ENCODE peak calls at places on chromosomes 1 and 21, in four cellular contexts. G is prostate gland, C is aorta, J is lower lobe of right lung. I is an unnamed sample. For H3K4me1, the result is how much of the 10 kb centered on the place peaks cover.

GRCh38 chr1:219121634-219122033 is 52.0 kb upstream of the LYPLAL1 start:
- DNase-seq in G (no peak), C (no peak), J (no peak), I (no peak)

GRCh38 chr1:923131-923990 is at the start of gene SAMD11:
- DNase-seq in G (peak), C (peak), J (peak), I (peak)

GRCh38 chr21:42165901-42166300 is 53.0 kb upstream of the ABCG1 start:
- DNase-seq in G (no peak), C (no peak), J (no peak), I (no peak)

GRCh38 chr1:151839457-151840409 is at the start of gene C2CD4D:
- DNase-seq in G (peak), C (peak), J (peak), I (peak)

GRCh38 chr1:160795951-160796383 is at the start of gene LY9:
- DNase-seq in G (no peak), C (peak), J (no peak), I (no peak)

GRCh38 chr1:25729774-25730173 is 70.2 kb upstream of the SELENON start:
- DNase-seq in G (no peak), C (peak), J (no peak), I (no peak)

GRCh38 chr1:82377201-82377884 is 576.6 kb downstream of the ADGRL2 start:
- DNase-seq in G (no peak), C (no peak), J (no peak), I (no peak)

GRCh38 chr1:111505641-111506119 is 2.2 kb upstream of the ADORA3 start:
- DNase-seq in G (no peak), C (peak), J (no peak), I (peak)

GRCh38 chr1:65119951-65120350 is 28.1 kb upstream of the AK4 start:
- DNase-seq in G (no peak), C (no peak), J (no peak), I (no peak)

GRCh38 chr1:44826375-44827196 is 16.5 kb downstream of the PTCH2 start:
- DNase-seq in G (no peak), C (peak), J (peak), I (peak)

GRCh38 chr1:206050655-206051235 is 2.2 kb upstream of the RHEX start:
- DNase-seq in G (no peak), C (peak), J (no peak), I (no peak)

GRCh38 chr1:31828341-31828740 is 12.5 kb upstream of the SPOCD1 start:
- DNase-seq in G (no peak), C (no peak), J (no peak), I (no peak)

GRCh38 chr1:56548566-56548965 is 30.8 kb downstream of the PLPP3 start:
- DNase-seq in G (no peak), C (no peak), J (no peak), I (no peak)

GRCh38 chr1:15680131-15680530 is 4.0 kb upstream of the PLEKHM2 start:
- DNase-seq in G (no peak), C (no peak), J (no peak), I (no peak)

GRCh38 chr1:58011978-58012377 is 534.5 kb downstream of the OMA1 start:
- DNase-seq in G (no peak), C (no peak), J (no peak), I (no peak)

GRCh38 chr21:31557421-31557955 is 102.0 kb upstream of the SOD1 start:
- DNase-seq in G (no peak), C (no peak), J (no peak), I (no peak)

GRCh38 chr1:233172201-233172600 is 123.3 kb downstream of the PCNX2 start:
- DNase-seq in G (peak), C (no peak), J (no peak), I (no peak)

GRCh38 chr1:31259746-31260145 is 20.1 kb upstream of the NKAIN1 start:
- DNase-seq in G (no peak), C (no peak), J (no peak), I (no peak)

GRCh38 chr1:176141449-176141848 is 65.6 kb downstream of the COP1 start:
- DNase-seq in G (no peak), C (no peak), J (no peak), I (no peak)

GRCh38 chr1:235021321-235021720 is 107.3 kb downstream of the TOMM20 start:
- DNase-seq in G (no peak), C (no peak), J (no peak), I (peak)

GRCh38 chr1:109509176-109510134 is at the start of gene AMIGO1:
- DNase-seq in G (peak), C (peak), J (peak), I (no peak)

GRCh38 chr1:71788113-71788512 is 494.2 kb downstream of the NEGR1 start:
- DNase-seq in G (no peak), C (no peak), J (no peak), I (no peak)

GRCh38 chr21:44871576-44872265 is 1.8 kb downstream of the PTTG1IP start:
- DNase-seq in G (peak), C (peak), J (no peak), I (peak)

GRCh38 chr1:178612261-178612660 is 99.4 kb downstream of the TEX35 start:
- DNase-seq in G (no peak), C (no peak), J (no peak), I (no peak)

GRCh38 chr1:61746768-61747167 is 4.5 kb downstream of the PATJ start:
- DNase-seq in G (no peak), C (no peak), J (no peak), I (no peak)

GRCh38 chr1:89112871-89113613 is 12.9 kb downstream of the GBP2 start:
- DNase-seq in G (no peak), C (no peak), J (no peak), I (no peak)

GRCh38 chr1:35111106-35111505 is 31.9 kb downstream of the ZMYM1 start:
- DNase-seq in G (no peak), C (no peak), J (no peak), I (no peak)

GRCh38 chr1:87178451-87178850 is 150.2 kb upstream of the LMO4 start:
- DNase-seq in G (no peak), C (no peak), J (no peak), I (no peak)

GRCh38 chr1:7615138-7615537 is 156.0 kb upstream of the VAMP3 start:
- DNase-seq in G (no peak), C (peak), J (no peak), I (peak)

GRCh38 chr1:3652538-3653285 is 396 bp downstream of the TP73 start:
- DNase-seq in G (no peak), C (peak), J (no peak), I (no peak)

GRCh38 chr1:75672528-75673393 is 51.7 kb upstream of the ACADM start:
- DNase-seq in G (no peak), C (no peak), J (no peak), I (no peak)

DNA sequence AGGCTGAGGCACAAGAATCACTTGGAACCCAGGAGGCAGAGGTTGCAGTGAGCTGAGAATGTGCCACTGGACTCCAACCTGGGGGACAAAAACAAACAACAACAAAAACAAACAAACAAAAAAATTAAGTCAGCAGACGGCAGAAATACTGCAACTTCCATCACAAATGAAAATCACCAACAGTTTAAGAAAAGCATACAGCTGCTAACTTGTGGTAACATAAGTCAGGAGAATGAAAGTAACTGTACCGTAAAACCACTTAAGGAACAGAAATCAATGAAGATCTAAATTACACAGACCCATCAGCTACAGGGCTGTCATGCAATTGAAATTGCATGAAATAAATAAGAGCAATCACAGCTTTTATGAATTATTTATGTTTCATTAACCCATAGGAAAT is 25.0 kb downstream of the MCOLN2 start:
- DNase-seq in G (no peak), C (no peak), J (no peak), I (no peak)
- H3K4me1 ChIP-seq in G (under half), C (under half), J (under half), I (under half)

GRCh38 chr1:204695692-204696091 is 10.2 kb upstream of the LRRN2 start:
- DNase-seq in G (no peak), C (no peak), J (no peak), I (no peak)

GRCh38 chr1:204697893-204698292 is 12.4 kb upstream of the LRRN2 start:
- DNase-seq in G (peak), C (no peak), J (no peak), I (no peak)

GRCh38 chr1:204694145-204694544 is 8.6 kb upstream of the LRRN2 start:
- DNase-seq in G (no peak), C (no peak), J (no peak), I (peak)

GRCh38 chr1:204692852-204693356 is 7.4 kb upstream of the LRRN2 start:
- DNase-seq in G (no peak), C (no peak), J (no peak), I (no peak)

DNA sequence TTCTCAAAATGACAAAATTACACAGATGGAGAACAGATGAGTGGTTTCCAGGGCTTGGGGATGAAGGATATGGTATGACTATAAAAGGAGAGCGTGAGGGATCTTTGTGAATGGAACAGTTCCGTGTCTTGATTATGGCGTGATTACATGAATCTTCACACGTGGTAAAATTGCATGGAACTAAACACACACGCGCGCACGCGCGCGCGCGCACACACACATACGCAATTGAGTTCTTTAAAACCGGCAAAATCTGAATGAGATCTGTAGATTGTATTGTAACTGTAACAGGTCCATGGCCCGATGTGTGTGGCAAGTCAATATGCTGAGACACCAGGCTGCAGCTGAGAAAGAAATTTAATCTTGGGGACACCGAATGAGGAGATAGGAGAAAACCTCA is 11.1 kb upstream of the LRRN2 start:
- DNase-seq in G (no peak), C (no peak), J (no peak), I (no peak)
- H3K4me1 ChIP-seq in G (under half), C (under half), J (under half), I (under half)

GRCh38 chr21:34022557-34023335 is 50.6 kb upstream of the MRPS6 start:
- DNase-seq in G (no peak), C (peak), J (peak), I (no peak)

GRCh38 chr21:34019402-34019801 is 54.0 kb upstream of the MRPS6 start:
- DNase-seq in G (no peak), C (no peak), J (no peak), I (no peak)

GRCh38 chr21:34021726-34022125 is 51.7 kb upstream of the MRPS6 start:
- DNase-seq in G (no peak), C (no peak), J (no peak), I (no peak)

GRCh38 chr21:34020005-34020847 is 53.2 kb upstream of the MRPS6 start:
- DNase-seq in G (no peak), C (no peak), J (no peak), I (no peak)

DNA sequence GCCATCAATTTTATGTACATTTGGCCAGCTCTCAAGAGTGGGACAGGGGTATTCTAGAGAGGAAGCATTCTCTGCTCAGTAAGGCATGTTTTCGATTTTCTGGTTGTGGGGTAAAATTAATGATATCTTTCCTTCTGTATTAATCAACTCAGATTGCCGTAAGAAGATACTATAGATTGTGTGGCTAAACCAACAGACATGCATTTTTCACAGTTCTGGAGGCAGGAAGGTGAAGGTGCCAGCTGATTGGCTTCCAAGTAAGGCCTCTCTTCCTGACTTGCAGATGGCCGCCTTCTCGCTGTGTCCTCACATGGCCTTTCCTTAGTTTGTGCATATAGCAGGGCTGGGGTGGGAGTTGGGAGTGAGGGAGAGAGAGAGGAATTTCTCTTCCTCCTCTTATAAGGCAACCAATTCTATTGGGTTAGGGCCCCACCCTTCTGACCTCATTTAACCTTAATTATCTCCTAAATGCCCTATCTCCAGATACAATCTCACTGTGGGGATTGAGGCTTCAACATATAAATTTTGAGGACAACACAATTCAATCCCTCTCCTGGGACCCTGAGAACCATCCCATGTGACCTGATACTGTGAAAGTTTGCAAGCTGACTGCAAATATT is 52.3 kb upstream of the MRPS6 start:
- DNase-seq in G (no peak), C (no peak), J (no peak), I (no peak)
- H3K4me1 ChIP-seq in G (under half), C (under half), J (under half), I (under half)

DNA sequence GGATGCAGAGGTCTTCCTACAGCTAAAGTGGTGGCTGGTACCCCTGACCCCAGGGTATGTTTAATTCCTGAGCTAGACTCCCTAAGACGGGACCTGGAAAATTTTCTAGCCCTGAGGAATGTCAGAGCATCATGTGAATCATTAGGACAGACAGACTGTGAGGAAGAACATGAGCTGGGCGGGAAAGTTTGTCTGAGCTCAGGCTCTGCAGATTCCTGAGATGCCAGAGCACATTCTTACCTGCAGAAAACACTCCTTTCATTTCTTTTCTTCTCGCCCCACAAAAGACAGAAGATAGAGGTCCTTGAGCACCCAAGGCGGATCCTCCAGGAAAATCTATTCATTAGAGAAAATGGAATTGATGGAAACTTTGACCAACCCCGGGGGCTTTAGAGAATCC is 6.5 kb downstream of the CAPN2 start:
- DNase-seq in G (no peak), C (no peak), J (no peak), I (no peak)
- H3K4me1 ChIP-seq in G (under half), C (under half), J (half or more), I (under half)

GRCh38 chr1:200226969-200227303 is 182.9 kb downstream of the ZNF281 start:
- DNase-seq in G (no peak), C (no peak), J (no peak), I (no peak)
- H3K4me1 ChIP-seq in G (under half), C (under half), J (under half), I (under half)

DNA sequence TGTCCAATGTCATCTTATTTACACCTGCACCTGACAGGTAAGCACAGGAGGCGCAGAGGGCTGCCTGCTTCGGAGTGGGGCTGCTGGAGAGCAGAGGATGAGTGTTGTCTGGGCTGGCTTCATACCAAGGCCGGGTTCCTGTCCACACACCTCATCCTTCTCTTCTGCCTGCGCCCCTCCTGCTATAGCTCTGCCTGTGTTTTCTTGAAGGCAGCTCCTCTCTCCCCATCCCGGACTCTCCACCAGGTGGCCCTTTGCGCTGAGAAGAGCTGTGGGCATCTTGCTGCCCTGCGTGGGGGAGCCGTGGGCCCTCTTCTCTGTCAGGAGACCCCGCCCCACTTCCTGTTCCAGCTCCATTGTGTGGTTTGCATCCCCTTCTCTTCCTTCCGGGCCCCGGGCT is 35.0 kb downstream of the ARHGEF10L start:
- DNase-seq in G (no peak), C (no peak), J (no peak), I (no peak)
- H3K4me1 ChIP-seq in G (under half), C (under half), J (under half), I (half or more)

GRCh38 chr1:207298186-207298585 is 23.3 kb upstream of the CD55 start:
- DNase-seq in G (no peak), C (no peak), J (no peak), I (no peak)
- H3K4me1 ChIP-seq in G (under half), C (under half), J (under half), I (under half)

GRCh38 chr21:34974162-34974981 is 74.7 kb downstream of the RUNX1 start:
- DNase-seq in G (no peak), C (no peak), J (no peak), I (no peak)
- H3K4me1 ChIP-seq in G (under half), C (under half), J (under half), I (under half)

I was measured in tibial artery.